ENCODE peak calls at places on chromosomes 16 and 17, in four cellular contexts. One of them, this sample, is unnamed.

GRCh38 chr16:22184615-22184968 is 21.5 kb upstream of the EEF2K start:
- DNase-seq in MCF 10A: no peak
- DNase-seq in activated T-helper 1 cell treated with anti-CD3 and anti-CD28 coated beads, Interleukin-2, amount 50 U/mL, for 16 hours: no peak
- DNase-seq in NCI-H510A treated with DMSO at 0.1 percent for 48 hours: no peak
- DNase-seq in this sample: no peak

GRCh38 chr16:55948230-55948629 is 73.1 kb upstream of the CES5A start:
- DNase-seq in MCF 10A: no peak
- DNase-seq in activated T-helper 1 cell treated with anti-CD3 and anti-CD28 coated beads, Interleukin-2, amount 50 U/mL, for 16 hours: no peak
- DNase-seq in NCI-H510A treated with DMSO at 0.1 percent for 48 hours: peak; percentile 23
- DNase-seq in this sample: no peak

GRCh38 chr16:15880909-15881308 is 7.5 kb downstream of the CEP20 start:
- DNase-seq in MCF 10A: no peak
- DNase-seq in activated T-helper 1 cell treated with anti-CD3 and anti-CD28 coated beads, Interleukin-2, amount 50 U/mL, for 16 hours: no peak
- DNase-seq in NCI-H510A treated with DMSO at 0.1 percent for 48 hours: no peak
- DNase-seq in this sample: no peak

GRCh38 chr17:44569459-44569858 is 12.2 kb downstream of the FZD2 start:
- DNase-seq in MCF 10A: no peak
- DNase-seq in activated T-helper 1 cell treated with anti-CD3 and anti-CD28 coated beads, Interleukin-2, amount 50 U/mL, for 16 hours: no peak
- DNase-seq in NCI-H510A treated with DMSO at 0.1 percent for 48 hours: no peak
- DNase-seq in this sample: no peak

GRCh38 chr17:34276826-34277225 is 6.8 kb downstream of the CCL7 start:
- DNase-seq in MCF 10A: no peak
- DNase-seq in activated T-helper 1 cell treated with anti-CD3 and anti-CD28 coated beads, Interleukin-2, amount 50 U/mL, for 16 hours: no peak
- DNase-seq in NCI-H510A treated with DMSO at 0.1 percent for 48 hours: no peak
- DNase-seq in this sample: no peak

GRCh38 chr16:62041401-62041800 is 5.2 kb upstream of the CDH8 start:
- DNase-seq in MCF 10A: peak; percentile 45
- DNase-seq in activated T-helper 1 cell treated with anti-CD3 and anti-CD28 coated beads, Interleukin-2, amount 50 U/mL, for 16 hours: no peak
- DNase-seq in NCI-H510A treated with DMSO at 0.1 percent for 48 hours: peak; percentile 58
- DNase-seq in this sample: peak; percentile 10

GRCh38 chr17:77317091-77317519 is 176.3 kb downstream of the SEC14L1 start:
- DNase-seq in MCF 10A: no peak
- DNase-seq in activated T-helper 1 cell treated with anti-CD3 and anti-CD28 coated beads, Interleukin-2, amount 50 U/mL, for 16 hours: no peak
- DNase-seq in NCI-H510A treated with DMSO at 0.1 percent for 48 hours: no peak
- DNase-seq in this sample: no peak

GRCh38 chr16:57607676-57608461 is 20.6 kb upstream of the ADGRG1 start:
- DNase-seq in MCF 10A: no peak
- DNase-seq in activated T-helper 1 cell treated with anti-CD3 and anti-CD28 coated beads, Interleukin-2, amount 50 U/mL, for 16 hours: no peak
- DNase-seq in NCI-H510A treated with DMSO at 0.1 percent for 48 hours: no peak
- DNase-seq in this sample: no peak

GRCh38 chr16:1770328-1771071 is 843 bp downstream of the NME3 start:
- DNase-seq in MCF 10A: peak; percentile 65
- DNase-seq in activated T-helper 1 cell treated with anti-CD3 and anti-CD28 coated beads, Interleukin-2, amount 50 U/mL, for 16 hours: no peak
- DNase-seq in NCI-H510A treated with DMSO at 0.1 percent for 48 hours: peak; percentile 73
- DNase-seq in this sample: peak; percentile 38

GRCh38 chr16:3825103-3825502 is 55.4 kb downstream of the CREBBP start:
- DNase-seq in MCF 10A: peak; percentile 23
- DNase-seq in activated T-helper 1 cell treated with anti-CD3 and anti-CD28 coated beads, Interleukin-2, amount 50 U/mL, for 16 hours: no peak
- DNase-seq in NCI-H510A treated with DMSO at 0.1 percent for 48 hours: no peak
- DNase-seq in this sample: no peak

GRCh38 chr16:68284847-68285246 is 20.5 kb downstream of the SLC7A6 start:
- DNase-seq in MCF 10A: no peak
- DNase-seq in activated T-helper 1 cell treated with anti-CD3 and anti-CD28 coated beads, Interleukin-2, amount 50 U/mL, for 16 hours: no peak
- DNase-seq in NCI-H510A treated with DMSO at 0.1 percent for 48 hours: no peak
- DNase-seq in this sample: no peak

GRCh38 chr16:50303605-50304466 is 37.5 kb downstream of the ADCY7 start:
- DNase-seq in MCF 10A: no peak
- DNase-seq in activated T-helper 1 cell treated with anti-CD3 and anti-CD28 coated beads, Interleukin-2, amount 50 U/mL, for 16 hours: no peak
- DNase-seq in NCI-H510A treated with DMSO at 0.1 percent for 48 hours: no peak
- DNase-seq in this sample: no peak

GRCh38 chr16:22665803-22666202 is 148.2 kb upstream of the HS3ST2 start:
- DNase-seq in MCF 10A: no peak
- DNase-seq in activated T-helper 1 cell treated with anti-CD3 and anti-CD28 coated beads, Interleukin-2, amount 50 U/mL, for 16 hours: no peak
- DNase-seq in NCI-H510A treated with DMSO at 0.1 percent for 48 hours: no peak
- DNase-seq in this sample: no peak

GRCh38 chr17:58318065-58318481 is 10.5 kb downstream of the TSPOAP1 start:
- DNase-seq in MCF 10A: no peak
- DNase-seq in activated T-helper 1 cell treated with anti-CD3 and anti-CD28 coated beads, Interleukin-2, amount 50 U/mL, for 16 hours: no peak
- DNase-seq in NCI-H510A treated with DMSO at 0.1 percent for 48 hours: no peak
- DNase-seq in this sample: no peak

GRCh38 chr17:10096556-10096955 is 101.8 kb downstream of the GAS7 start:
- DNase-seq in MCF 10A: no peak
- DNase-seq in activated T-helper 1 cell treated with anti-CD3 and anti-CD28 coated beads, Interleukin-2, amount 50 U/mL, for 16 hours: no peak
- DNase-seq in NCI-H510A treated with DMSO at 0.1 percent for 48 hours: no peak
- DNase-seq in this sample: no peak

GRCh38 chr16:66930189-66930588 is 4.0 kb downstream of the CIAO2B start:
- DNase-seq in MCF 10A: peak; percentile 89
- DNase-seq in activated T-helper 1 cell treated with anti-CD3 and anti-CD28 coated beads, Interleukin-2, amount 50 U/mL, for 16 hours: no peak
- DNase-seq in NCI-H510A treated with DMSO at 0.1 percent for 48 hours: no peak
- DNase-seq in this sample: no peak

GRCh38 chr16:85309656-85310587 is 197.7 kb upstream of the CIBAR2 start:
- DNase-seq in MCF 10A: no peak
- DNase-seq in activated T-helper 1 cell treated with anti-CD3 and anti-CD28 coated beads, Interleukin-2, amount 50 U/mL, for 16 hours: no peak
- DNase-seq in NCI-H510A treated with DMSO at 0.1 percent for 48 hours: peak; percentile 54
- DNase-seq in this sample: no peak

GRCh38 chr17:50154604-50155003 is 4.1 kb upstream of the PPP1R9B start:
- DNase-seq in MCF 10A: no peak
- DNase-seq in activated T-helper 1 cell treated with anti-CD3 and anti-CD28 coated beads, Interleukin-2, amount 50 U/mL, for 16 hours: no peak
- DNase-seq in NCI-H510A treated with DMSO at 0.1 percent for 48 hours: no peak
- DNase-seq in this sample: no peak

GRCh38 chr16:48165961-48166578 is 10.3 kb upstream of the ABCC12 start:
- DNase-seq in MCF 10A: peak; percentile 57
- DNase-seq in activated T-helper 1 cell treated with anti-CD3 and anti-CD28 coated beads, Interleukin-2, amount 50 U/mL, for 16 hours: no peak
- DNase-seq in NCI-H510A treated with DMSO at 0.1 percent for 48 hours: no peak
- DNase-seq in this sample: no peak

GRCh38 chr17:6574689-6575595 is 18.6 kb upstream of the PITPNM3 start:
- DNase-seq in MCF 10A: peak; percentile 73
- DNase-seq in activated T-helper 1 cell treated with anti-CD3 and anti-CD28 coated beads, Interleukin-2, amount 50 U/mL, for 16 hours: no peak
- DNase-seq in NCI-H510A treated with DMSO at 0.1 percent for 48 hours: no peak
- DNase-seq in this sample: no peak

GRCh38 chr17:6040473-6040872 is 29.7 kb upstream of the WSCD1 start:
- DNase-seq in MCF 10A: no peak
- DNase-seq in activated T-helper 1 cell treated with anti-CD3 and anti-CD28 coated beads, Interleukin-2, amount 50 U/mL, for 16 hours: no peak
- DNase-seq in NCI-H510A treated with DMSO at 0.1 percent for 48 hours: no peak
- DNase-seq in this sample: no peak

GRCh38 chr16:62664566-62664965 is 628.3 kb upstream of the CDH8 start:
- DNase-seq in MCF 10A: no peak
- DNase-seq in activated T-helper 1 cell treated with anti-CD3 and anti-CD28 coated beads, Interleukin-2, amount 50 U/mL, for 16 hours: no peak
- DNase-seq in NCI-H510A treated with DMSO at 0.1 percent for 48 hours: no peak
- DNase-seq in this sample: no peak

GRCh38 chr17:57106107-57106835 is 21.2 kb downstream of the AKAP1 start:
- DNase-seq in MCF 10A: peak; percentile 25
- DNase-seq in activated T-helper 1 cell treated with anti-CD3 and anti-CD28 coated beads, Interleukin-2, amount 50 U/mL, for 16 hours: no peak
- DNase-seq in NCI-H510A treated with DMSO at 0.1 percent for 48 hours: peak; percentile 19
- DNase-seq in this sample: no peak

GRCh38 chr17:33871720-33872535 is 383.2 kb upstream of the CCL2 start:
- DNase-seq in MCF 10A: no peak
- DNase-seq in activated T-helper 1 cell treated with anti-CD3 and anti-CD28 coated beads, Interleukin-2, amount 50 U/mL, for 16 hours: no peak
- DNase-seq in NCI-H510A treated with DMSO at 0.1 percent for 48 hours: no peak
- DNase-seq in this sample: no peak

GRCh38 chr17:77555741-77556291 is 402.7 kb upstream of the TNRC6C start:
- DNase-seq in MCF 10A: peak; percentile 55
- DNase-seq in activated T-helper 1 cell treated with anti-CD3 and anti-CD28 coated beads, Interleukin-2, amount 50 U/mL, for 16 hours: no peak
- DNase-seq in NCI-H510A treated with DMSO at 0.1 percent for 48 hours: no peak
- DNase-seq in this sample: no peak

GRCh38 chr16:31487720-31488629 is 5.1 kb downstream of the SLC5A2 start:
- DNase-seq in MCF 10A: peak; percentile 17
- DNase-seq in activated T-helper 1 cell treated with anti-CD3 and anti-CD28 coated beads, Interleukin-2, amount 50 U/mL, for 16 hours: peak; percentile 46
- DNase-seq in NCI-H510A treated with DMSO at 0.1 percent for 48 hours: peak; percentile 96
- DNase-seq in this sample: no peak

GRCh38 chr17:81959362-81960129 is 1.4 kb downstream of the NOTUM start:
- DNase-seq in MCF 10A: peak; percentile 49
- DNase-seq in activated T-helper 1 cell treated with anti-CD3 and anti-CD28 coated beads, Interleukin-2, amount 50 U/mL, for 16 hours: peak; percentile 61
- DNase-seq in NCI-H510A treated with DMSO at 0.1 percent for 48 hours: peak; percentile 25
- DNase-seq in this sample: no peak

GRCh38 chr16:10314811-10315210 is 71.0 kb upstream of the ATF7IP2 start:
- DNase-seq in MCF 10A: peak; percentile 25
- DNase-seq in activated T-helper 1 cell treated with anti-CD3 and anti-CD28 coated beads, Interleukin-2, amount 50 U/mL, for 16 hours: no peak
- DNase-seq in NCI-H510A treated with DMSO at 0.1 percent for 48 hours: no peak
- DNase-seq in this sample: peak; percentile 34

GRCh38 chr16:795580-796229 is 4.8 kb downstream of the GNG13 start:
- DNase-seq in MCF 10A: peak; percentile 83
- DNase-seq in activated T-helper 1 cell treated with anti-CD3 and anti-CD28 coated beads, Interleukin-2, amount 50 U/mL, for 16 hours: no peak
- DNase-seq in NCI-H510A treated with DMSO at 0.1 percent for 48 hours: no peak
- DNase-seq in this sample: no peak